ENCODE peak calls at places on chromosomes 4 and X, in five cellular contexts. S, N, D, F and K are unnamed samples.
A peak's percentile ranks its signal among the peaks of the same experiment; 100 is the strongest.

GRCh38 chr4:40305329-40306193 is 29.6 kb upstream of the CHRNA9 start:
- DNase-seq in S (peak; percentile 91), N (no peak), D (no peak), F (no peak), K (peak; percentile 52)

GRCh38 chr4:113760852-113761681 is 471 bp downstream of the CAMK2D start:
- DNase-seq in S (peak; percentile 47), N (peak; percentile 87), D (peak; percentile 90), F (peak; percentile 30), K (peak; percentile 68)

GRCh38 chr4:159219862-159220261 is 117.0 kb downstream of the RAPGEF2 start:
- DNase-seq in S (no peak), N (no peak), D (no peak), F (no peak), K (no peak)

GRCh38 chr4:109560687-109561452 is 824 bp downstream of the MCUB start:
- DNase-seq in S (peak; percentile 41), N (peak; percentile 78), D (peak; percentile 76), F (peak; percentile 52), K (peak; percentile 74)

GRCh38 chrX:111447298-111447697 is 35.3 kb upstream of the DCX start:
- DNase-seq in S (no peak), N (peak; percentile 80), D (no peak), F (no peak), K (no peak)

GRCh38 chr4:185833055-185833598 is 21.1 kb upstream of the SORBS2 start:
- DNase-seq in S (no peak), N (no peak), D (no peak), F (peak; percentile 40), K (no peak)

GRCh38 chr4:147735413-147736301 is 3.8 kb downstream of the ARHGAP10 start:
- DNase-seq in S (no peak), N (no peak), D (no peak), F (no peak), K (no peak)

GRCh38 chr4:99832854-99833253 is 16.2 kb downstream of the DAPP1 start:
- DNase-seq in S (no peak), N (no peak), D (no peak), F (no peak), K (no peak)

GRCh38 chrX:51614353-51614752 is 4.4 kb downstream of the CENPVL3 start:
- DNase-seq in S (no peak), N (peak; percentile 50), D (no peak), F (peak; percentile 14), K (peak; percentile 5)

GRCh38 chr4:632391-632790 is 7.0 kb downstream of the PDE6B start:
- DNase-seq in S (no peak), N (no peak), D (no peak), F (no peak), K (no peak)

GRCh38 chr4:1253831-1254230 is 4.9 kb upstream of the CTBP1 start:
- DNase-seq in S (no peak), N (no peak), D (no peak), F (no peak), K (no peak)

GRCh38 chr4:110361921-110362320 is 114.0 kb upstream of the ENPEP start:
- DNase-seq in S (no peak), N (no peak), D (no peak), F (peak; percentile 73), K (no peak)

GRCh38 chr4:2353222-2354107 is 65.0 kb downstream of the ZFYVE28 start:
- DNase-seq in S (no peak), N (peak; percentile 49), D (peak; percentile 59), F (no peak), K (no peak)

GRCh38 chr4:14771091-14771490 is 231.2 kb upstream of the CPEB2 start:
- DNase-seq in S (no peak), N (no peak), D (no peak), F (no peak), K (no peak)

GRCh38 chr4:173478136-173478860 is 51.7 kb downstream of the HAND2 start:
- DNase-seq in S (no peak), N (no peak), D (no peak), F (no peak), K (no peak)

GRCh38 chrX:119004920-119005524 is 30.6 kb downstream of the LONRF3 start:
- DNase-seq in S (peak; percentile 35), N (peak; percentile 87), D (no peak), F (peak; percentile 11), K (peak; percentile 30)

GRCh38 chrX:131393426-131393825 is 104.3 kb upstream of the IGSF1 start:
- DNase-seq in S (no peak), N (no peak), D (no peak), F (no peak), K (no peak)

GRCh38 chr4:8524595-8525382 is 55.4 kb upstream of the GPR78 start:
- DNase-seq in S (no peak), N (no peak), D (no peak), F (no peak), K (no peak)

GRCh38 chr4:51942108-51942832 is 77.9 kb downstream of the LRRC66 start:
- DNase-seq in S (no peak), N (no peak), D (no peak), F (peak; percentile 42), K (no peak)

GRCh38 chr4:15938182-15938581 is 358 bp downstream of the FGFBP1 start:
- DNase-seq in S (no peak), N (peak; percentile 84), D (no peak), F (peak; percentile 23), K (no peak)

GRCh38 chrX:68647156-68647957 is at the start of gene STARD8:
- DNase-seq in S (no peak), N (peak; percentile 86), D (peak; percentile 66), F (peak; percentile 78), K (no peak)

GRCh38 chrX:111319451-111319850 is 49.2 kb upstream of the CAPN6 start:
- DNase-seq in S (no peak), N (peak; percentile 56), D (no peak), F (no peak), K (no peak)

GRCh38 chrX:119753639-119754257 is 4.6 kb upstream of the SOWAHD start:
- DNase-seq in S (no peak), N (peak; percentile 61), D (no peak), F (no peak), K (peak; percentile 16)

GRCh38 chr4:53997901-53998300 is 66.5 kb downstream of the CHIC2 start:
- DNase-seq in S (no peak), N (no peak), D (no peak), F (no peak), K (no peak)

GRCh38 chr4:116688536-116688935 is 396.8 kb downstream of the TRAM1L1 start:
- DNase-seq in S (no peak), N (no peak), D (no peak), F (peak; percentile 14), K (no peak)

GRCh38 chr4:83109480-83110221 is 4.9 kb downstream of the PLAC8 start:
- DNase-seq in S (peak; percentile 65), N (peak; percentile 88), D (peak; percentile 78), F (no peak), K (peak; percentile 47)

GRCh38 chrX:115499112-115499805 is 61.7 kb upstream of the PLS3 start:
- DNase-seq in S (no peak), N (no peak), D (no peak), F (no peak), K (no peak)

GRCh38 chr4:48968814-48969213 is 17.3 kb upstream of the CWH43 start:
- DNase-seq in S (no peak), N (no peak), D (no peak), F (peak; percentile 49), K (no peak)

GRCh38 chrX:45850775-45851433 is 650.2 kb upstream of the DIPK2B start:
- DNase-seq in S (no peak), N (peak; percentile 74), D (no peak), F (peak; percentile 10), K (no peak)

GRCh38 chrX:57156397-57157049 is 19.3 kb upstream of the SPIN2A start:
- DNase-seq in S (no peak), N (peak; percentile 80), D (no peak), F (peak; percentile 12), K (no peak)

GRCh38 chr4:13261486-13262257 is 222.5 kb downstream of the RAB28 start:
- DNase-seq in S (no peak), N (no peak), D (no peak), F (no peak), K (no peak)

GRCh38 chr4:175935016-175935661 is 123.1 kb upstream of the GPM6A start:
- DNase-seq in S (no peak), N (peak; percentile 49), D (no peak), F (no peak), K (no peak)